ENCODE peak calls at places on chromosomes 13 and 19, in six cellular contexts. L, G, U, V, F and M are unnamed samples.

GRCh38 chr19:38849147-38849745 is 540 bp downstream of the HNRNPL start:
- DNase-seq in L (peak; percentile 99), F (peak; percentile 89), V (peak; percentile 82), U (peak; percentile 88), G (peak; percentile 92), M (peak; percentile 94)

GRCh38 chr19:1967087-1967608 is 26.2 kb downstream of the CSNK1G2 start:
- DNase-seq in L (no peak), V (no peak), F (no peak), U (no peak), G (no peak), M (no peak)

GRCh38 chr13:45879666-45880065 is 28.1 kb upstream of the SIAH3 start:
- DNase-seq in V (no peak), G (no peak), L (peak; percentile 25), U (peak; percentile 39), F (peak; percentile 8), M (peak; percentile 46)

GRCh38 chr13:110641055-110642015 is 26.0 kb downstream of the NAXD start:
- DNase-seq in V (no peak), F (no peak), G (peak; percentile 53), U (no peak), L (no peak), M (no peak)

GRCh38 chr19:17088552-17088951 is 13.0 kb downstream of the MYO9B start:
- DNase-seq in V (no peak), G (peak; percentile 23), L (no peak), F (no peak), U (no peak), M (no peak)

GRCh38 chr13:90055760-90056159 is 1291.7 kb upstream of the MIR17HG start:
- DNase-seq in G (no peak), F (no peak), U (no peak), V (no peak), L (no peak), M (no peak)

GRCh38 chr13:45198041-45198440 is 2.8 kb downstream of the KCTD4 start:
- DNase-seq in G (peak; percentile 39), L (no peak), U (no peak), V (no peak), F (no peak), M (no peak)

GRCh38 chr13:79543883-79544282 is 62.9 kb downstream of the NDFIP2 start:
- DNase-seq in U (no peak), F (no peak), L (no peak), G (no peak), V (no peak), M (no peak)

GRCh38 chr13:33129094-33129832 is 113.0 kb downstream of the KL start:
- DNase-seq in L (no peak), V (no peak), F (no peak), G (no peak), U (no peak), M (no peak)

GRCh38 chr19:1999856-2000515 is 15.5 kb downstream of the BTBD2 start:
- DNase-seq in L (no peak), V (no peak), U (no peak), F (no peak), G (no peak), M (no peak)

GRCh38 chr19:49488863-49489537 is 1.6 kb downstream of the RPL13A start:
- DNase-seq in L (no peak), U (no peak), V (no peak), G (no peak), F (no peak), M (no peak)

GRCh38 chr13:32587014-32587773 is 942 bp downstream of the PDS5B start:
- DNase-seq in L (peak; percentile 38), U (peak; percentile 41), G (peak; percentile 62), F (peak; percentile 54), V (no peak), M (peak; percentile 53)

GRCh38 chr19:39970674-39971379 is at the start of gene PSMC4:
- DNase-seq in G (peak; percentile 99), U (peak; percentile 98), L (peak; percentile 100), V (peak; percentile 99), F (peak; percentile 96), M (peak; percentile 97)

GRCh38 chr13:23617551-23618014 is 47.4 kb downstream of the TNFRSF19 start:
- DNase-seq in U (no peak), V (no peak), L (no peak), F (no peak), G (peak; percentile 65), M (no peak)

GRCh38 chr19:46511237-46511636 is 15.6 kb upstream of the PNMA8B start:
- DNase-seq in F (no peak), L (no peak), G (no peak), U (no peak), V (no peak), M (no peak)

GRCh38 chr19:5850743-5851293 is 431 bp downstream of the FUT3 start:
- DNase-seq in G (peak; percentile 53), U (no peak), V (no peak), F (peak; percentile 6), L (no peak), M (no peak)

GRCh38 chr19:29303035-29303706 is 90.2 kb upstream of the UQCRFS1 start:
- DNase-seq in L (no peak), U (no peak), G (no peak), V (no peak), F (no peak), M (no peak)

GRCh38 chr19:49491804-49492572 is 4.2 kb upstream of the RPS11 start:
- DNase-seq in L (no peak), F (no peak), V (no peak), G (no peak), U (no peak), M (no peak)

GRCh38 chr13:26656919-26657318 is 99.4 kb downstream of the WASF3 start:
- DNase-seq in G (peak; percentile 82), F (no peak), L (no peak), U (peak; percentile 24), V (no peak), M (no peak)

GRCh38 chr19:18737954-18738351 is 53.2 kb downstream of the COMP start:
- DNase-seq in V (no peak), G (no peak), F (no peak), U (peak; percentile 88), L (no peak), M (no peak)

GRCh38 chr13:101127741-101128353 is 288.5 kb downstream of the NALCN start:
- DNase-seq in F (peak; percentile 20), V (no peak), U (peak; percentile 33), L (peak; percentile 25), G (peak; percentile 53), M (peak; percentile 23)

DNA sequence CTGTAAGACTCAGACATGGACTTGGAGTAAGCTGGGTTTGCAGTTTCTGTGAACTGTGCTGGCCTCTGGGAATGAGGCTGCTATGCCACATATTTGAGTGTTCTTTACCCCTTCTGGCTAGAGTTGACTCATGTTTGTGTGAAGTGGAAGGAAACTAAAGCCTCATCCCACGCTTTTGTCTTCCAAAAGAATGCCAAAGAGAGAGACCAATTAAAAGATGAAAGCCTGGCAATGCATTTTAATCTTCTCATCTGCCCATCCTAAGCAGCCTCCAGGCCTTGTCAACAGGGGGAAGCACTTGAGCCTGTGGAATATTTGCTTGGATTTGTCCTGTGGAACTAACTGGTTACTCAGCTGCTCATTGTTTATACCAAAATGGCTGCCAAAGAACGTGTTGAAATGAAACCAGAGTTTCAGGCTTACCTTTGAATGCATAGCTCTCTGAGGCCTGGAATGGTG is 49.1 kb downstream of the LMO7 start:
- DNase-seq in V (no peak), G (peak; percentile 91), F (no peak), U (peak; percentile 42), L (peak; percentile 52), M (no peak)
- TF ChIP-seq BHLHE40 in V (no peak), G (peak; percentile 15), F (no peak), U (no peak), L (no peak), M (no peak)

GRCh38 chr13:65946387-65946786 is 1283.7 kb downstream of the PCDH9 start:
- DNase-seq in F (no peak), U (no peak), G (no peak), L (peak; percentile 12), V (no peak), M (no peak)

GRCh38 chr13:65940720-65941119 is 1289.4 kb downstream of the PCDH9 start:
- DNase-seq in V (no peak), U (no peak), L (no peak), F (no peak), G (no peak), M (no peak)

GRCh38 chr13:65943024-65943423 is 1287.1 kb downstream of the PCDH9 start:
- DNase-seq in V (no peak), U (no peak), L (no peak), G (peak; percentile 45), F (no peak), M (no peak)

GRCh38 chr13:65943711-65944110 is 1286.4 kb downstream of the PCDH9 start:
- DNase-seq in V (no peak), F (no peak), L (no peak), U (no peak), G (no peak), M (no peak)
- TF ChIP-seq BHLHE40 in V (no peak), F (no peak), L (no peak), U (no peak), G (no peak), M (no peak)

GRCh38 chr19:35040826-35041547 is 534 bp upstream of the HPN start:
- DNase-seq in V (no peak), L (no peak), F (peak; percentile 84), U (peak; percentile 96), G (no peak), M (no peak)

GRCh38 chr19:35042056-35042730 is 672 bp downstream of the HPN start:
- DNase-seq in U (peak; percentile 89), V (no peak), F (no peak), L (no peak), G (no peak), M (no peak)

GRCh38 chr19:35040474-35040825 is 1.1 kb upstream of the HPN start:
- DNase-seq in U (no peak), V (no peak), L (no peak), F (no peak), G (no peak), M (no peak)

GRCh38 chr19:35042954-35043604 is 1.6 kb downstream of the HPN start:
- DNase-seq in G (no peak), F (no peak), L (no peak), V (no peak), U (peak; percentile 43), M (no peak)

DNA sequence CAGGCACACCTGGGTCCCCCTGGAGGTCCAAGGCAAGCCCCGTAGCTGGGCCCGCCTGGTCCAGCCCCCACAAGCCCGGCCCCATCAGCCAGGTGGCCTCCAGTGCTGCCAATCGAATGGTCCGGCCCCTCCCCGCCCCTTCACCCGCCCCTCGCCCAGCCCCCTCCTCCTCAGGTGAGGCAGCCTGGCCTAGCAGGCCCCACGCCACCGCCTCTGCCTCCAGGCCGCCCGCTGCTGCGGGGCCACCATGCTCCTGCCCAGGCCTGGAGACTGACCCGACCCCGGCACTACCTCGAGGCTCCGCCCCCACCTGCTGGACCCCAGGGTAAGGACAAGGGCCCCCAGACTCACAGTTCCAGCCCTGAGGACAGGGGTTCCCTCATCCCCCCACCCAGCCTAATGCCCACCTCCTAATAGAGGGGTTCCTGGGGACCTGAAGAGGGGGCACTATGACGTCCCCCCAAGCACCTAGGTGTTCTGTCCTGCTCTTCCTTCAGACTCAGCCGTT is at the start of gene HPN:
- DNase-seq in L (no peak), G (no peak), V (no peak), F (peak; percentile 66), U (peak; percentile 77), M (no peak)
- TF ChIP-seq BHLHE40 in L (no peak), G (no peak), V (no peak), F (no peak), U (no peak), M (no peak)

DNA sequence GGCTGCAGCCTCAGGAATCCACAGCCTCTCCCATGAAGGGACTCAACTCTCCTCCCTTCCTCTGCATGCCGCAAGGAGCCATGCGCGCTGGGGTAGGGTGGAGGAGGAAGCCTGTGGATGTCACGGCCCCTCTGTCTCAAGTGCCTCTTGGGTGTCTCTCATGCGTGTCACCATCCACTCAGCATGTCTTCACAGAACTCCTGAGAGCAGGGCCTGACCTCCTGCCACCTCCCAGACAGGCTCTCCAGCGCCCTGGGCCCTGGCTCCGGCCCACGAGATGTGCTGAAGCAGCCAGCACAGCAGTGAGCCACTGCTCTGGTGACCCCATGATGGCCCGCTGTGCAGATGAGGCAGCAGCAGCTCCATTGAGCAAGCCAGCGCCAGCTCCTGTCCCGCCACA is 25.9 kb upstream of the SPACA7 start:
- DNase-seq in U (no peak), G (no peak), L (no peak), V (no peak), F (no peak), M (no peak)
- TF ChIP-seq BHLHE40 in U (no peak), G (no peak), L (no peak), V (no peak), F (no peak), M (no peak)